ENCODE peak calls at places on chromosomes 16 and 17, in nine cellular contexts. N is AG08395, Y is psoas muscle, U is GOT3, Q is Calu3, C is GM04504, X is T47D, A is hepatocyte, F is lower lobe of right lung. L is an unnamed sample.

GRCh38 chr16:49857423-49858181 is 1.7 kb upstream of the ZNF423 start:
- DNase-seq in N (peak; percentile 57), X (peak; percentile 86), F (no peak), Y (peak; percentile 74), U (peak; percentile 33), A (peak; percentile 85), Q (peak; percentile 77), C (no peak), L (peak; percentile 60)

GRCh38 chr17:48150602-48151001 is 43.0 kb downstream of the SNX11 start:
- DNase-seq in C (no peak), A (no peak), N (no peak), Y (no peak), U (no peak), F (no peak), Q (no peak), X (no peak), L (no peak)

GRCh38 chr17:28406478-28406824 is 439 bp upstream of the SLC46A1 start:
- DNase-seq in N (no peak), C (no peak), Q (no peak), U (no peak), F (no peak), Y (no peak), X (no peak), A (peak; percentile 62), L (no peak)

GRCh38 chr16:84606081-84606875 is 11.6 kb downstream of the COTL1 start:
- DNase-seq in X (no peak), U (no peak), N (no peak), A (no peak), Y (no peak), C (no peak), Q (no peak), F (no peak), L (no peak)

GRCh38 chr16:14641206-14641605 is 8.5 kb downstream of the BFAR start:
- DNase-seq in X (no peak), U (no peak), F (no peak), N (no peak), C (no peak), Q (no peak), Y (no peak), A (no peak), L (no peak)

GRCh38 chr16:58375386-58375785 is 16.9 kb upstream of the GINS3 start:
- DNase-seq in F (no peak), C (no peak), X (no peak), N (no peak), A (no peak), U (no peak), Q (no peak), Y (no peak), L (no peak)

GRCh38 chr16:19130852-19131808 is 17.4 kb downstream of the ITPRIPL2 start:
- DNase-seq in A (peak; percentile 29), C (peak; percentile 56), U (no peak), Q (no peak), F (peak; percentile 51), Y (no peak), N (peak; percentile 73), X (no peak), L (no peak)

GRCh38 chr17:13346996-13347762 is 254.6 kb downstream of the HS3ST3A1 start:
- DNase-seq in U (peak; percentile 28), F (no peak), Y (no peak), Q (no peak), X (no peak), C (peak; percentile 88), N (peak; percentile 77), A (peak; percentile 68), L (peak; percentile 87)

GRCh38 chr17:15213381-15214087 is 51.6 kb downstream of the PMP22 start:
- DNase-seq in Y (no peak), A (no peak), F (no peak), N (no peak), U (no peak), X (no peak), Q (no peak), C (no peak), L (no peak)

GRCh38 chr16:55145771-55146603 is 178.0 kb upstream of the IRX6 start:
- DNase-seq in A (no peak), C (no peak), F (no peak), U (no peak), X (no peak), Q (no peak), N (no peak), Y (no peak), L (no peak)

L was measured in HCT116.